ENCODE peak calls at places on chromosomes 11 and 22, in six cellular contexts. One of them, this sample, is unnamed.

GRCh38 chr22:32334640-32335365 is 22.9 kb upstream of the RFPL3 start:
- DNase-seq in right cardiac atrium: no peak
- DNase-seq in SK-N-SH: no peak
- DNase-seq in IMR-90: no peak
- DNase-seq in CD8-positive, alpha-beta memory T cell: no peak
- DNase-seq in HCT116: no peak
- DNase-seq in this sample: peak

GRCh38 chr11:64358907-64359711 is at the start of gene RPS6KA4:
- DNase-seq in right cardiac atrium: peak
- DNase-seq in SK-N-SH: peak
- DNase-seq in IMR-90: peak
- DNase-seq in CD8-positive, alpha-beta memory T cell: peak
- DNase-seq in HCT116: no peak
- DNase-seq in this sample: peak

GRCh38 chr22:46909237-46910030 is 147.0 kb downstream of the TBC1D22A start:
- DNase-seq in right cardiac atrium: no peak
- DNase-seq in SK-N-SH: no peak
- DNase-seq in IMR-90: no peak
- DNase-seq in CD8-positive, alpha-beta memory T cell: no peak
- DNase-seq in HCT116: no peak
- DNase-seq in this sample: no peak

GRCh38 chr11:94602430-94603372 is 35.5 kb downstream of the PIWIL4 start:
- DNase-seq in right cardiac atrium: peak
- DNase-seq in SK-N-SH: no peak
- DNase-seq in IMR-90: peak
- DNase-seq in CD8-positive, alpha-beta memory T cell: no peak
- DNase-seq in HCT116: no peak
- DNase-seq in this sample: no peak

GRCh38 chr22:24418786-24419479 is 8.5 kb upstream of the ADORA2A start:
- DNase-seq in right cardiac atrium: peak
- DNase-seq in SK-N-SH: peak
- DNase-seq in IMR-90: no peak
- DNase-seq in CD8-positive, alpha-beta memory T cell: no peak
- DNase-seq in HCT116: no peak
- DNase-seq in this sample: peak

GRCh38 chr22:45771711-45772110 is 100.1 kb downstream of the ATXN10 start:
- DNase-seq in right cardiac atrium: no peak
- DNase-seq in SK-N-SH: no peak
- DNase-seq in IMR-90: no peak
- DNase-seq in CD8-positive, alpha-beta memory T cell: no peak
- DNase-seq in HCT116: no peak
- DNase-seq in this sample: no peak

GRCh38 chr11:69708731-69709401 is 5.0 kb upstream of the FGF19 start:
- DNase-seq in right cardiac atrium: no peak
- DNase-seq in SK-N-SH: no peak
- DNase-seq in IMR-90: no peak
- DNase-seq in CD8-positive, alpha-beta memory T cell: no peak
- DNase-seq in HCT116: no peak
- DNase-seq in this sample: peak

GRCh38 chr11:69378303-69379141 is 84.6 kb downstream of the MYEOV start:
- DNase-seq in right cardiac atrium: peak
- DNase-seq in SK-N-SH: no peak
- DNase-seq in IMR-90: no peak
- DNase-seq in CD8-positive, alpha-beta memory T cell: no peak
- DNase-seq in HCT116: no peak
- DNase-seq in this sample: no peak

GRCh38 chr11:487571-488021 is 19.4 kb downstream of the RNH1 start:
- DNase-seq in right cardiac atrium: no peak
- DNase-seq in SK-N-SH: no peak
- DNase-seq in IMR-90: no peak
- DNase-seq in CD8-positive, alpha-beta memory T cell: no peak
- DNase-seq in HCT116: no peak
- DNase-seq in this sample: no peak

GRCh38 chr22:49150801-49151221 is 676.9 kb downstream of the BRD1 start:
- DNase-seq in right cardiac atrium: no peak
- DNase-seq in SK-N-SH: peak
- DNase-seq in IMR-90: no peak
- DNase-seq in CD8-positive, alpha-beta memory T cell: no peak
- DNase-seq in HCT116: no peak
- DNase-seq in this sample: no peak

GRCh38 chr11:6864436-6864835 is 1.6 kb downstream of the OR10A2 start:
- DNase-seq in right cardiac atrium: no peak
- DNase-seq in SK-N-SH: no peak
- DNase-seq in IMR-90: peak
- DNase-seq in CD8-positive, alpha-beta memory T cell: no peak
- DNase-seq in HCT116: no peak
- DNase-seq in this sample: no peak

GRCh38 chr11:75420224-75421034 is 12.6 kb downstream of the KLHL35 start:
- DNase-seq in right cardiac atrium: no peak
- DNase-seq in SK-N-SH: no peak
- DNase-seq in IMR-90: no peak
- DNase-seq in CD8-positive, alpha-beta memory T cell: no peak
- DNase-seq in HCT116: no peak
- DNase-seq in this sample: peak

GRCh38 chr11:104432526-104432925 is 268.6 kb upstream of the PDGFD start:
- DNase-seq in right cardiac atrium: no peak
- DNase-seq in SK-N-SH: no peak
- DNase-seq in IMR-90: no peak
- DNase-seq in CD8-positive, alpha-beta memory T cell: no peak
- DNase-seq in HCT116: peak
- DNase-seq in this sample: no peak

GRCh38 chr11:76830639-76831312 is 29.9 kb upstream of the ACER3 start:
- DNase-seq in right cardiac atrium: no peak
- DNase-seq in SK-N-SH: peak
- DNase-seq in IMR-90: peak
- DNase-seq in CD8-positive, alpha-beta memory T cell: no peak
- DNase-seq in HCT116: no peak
- DNase-seq in this sample: no peak

GRCh38 chr11:33615751-33616150 is 84.9 kb downstream of the C11orf91 start:
- DNase-seq in right cardiac atrium: no peak
- DNase-seq in SK-N-SH: no peak
- DNase-seq in IMR-90: no peak
- DNase-seq in CD8-positive, alpha-beta memory T cell: no peak
- DNase-seq in HCT116: no peak
- DNase-seq in this sample: no peak

GRCh38 chr11:119416606-119417580 is 6.1 kb downstream of the THY1 start:
- DNase-seq in right cardiac atrium: no peak
- DNase-seq in SK-N-SH: no peak
- DNase-seq in IMR-90: peak
- DNase-seq in CD8-positive, alpha-beta memory T cell: no peak
- DNase-seq in HCT116: no peak
- DNase-seq in this sample: peak

GRCh38 chr11:19234428-19234827 is 6.3 kb downstream of the E2F8 start:
- DNase-seq in right cardiac atrium: no peak
- DNase-seq in SK-N-SH: no peak
- DNase-seq in IMR-90: no peak
- DNase-seq in CD8-positive, alpha-beta memory T cell: no peak
- DNase-seq in HCT116: no peak
- DNase-seq in this sample: no peak

GRCh38 chr11:116190206-116190605 is 582.6 kb downstream of the BUD13 start:
- DNase-seq in right cardiac atrium: no peak
- DNase-seq in SK-N-SH: no peak
- DNase-seq in IMR-90: no peak
- DNase-seq in CD8-positive, alpha-beta memory T cell: no peak
- DNase-seq in HCT116: no peak
- DNase-seq in this sample: no peak

GRCh38 chr11:10233581-10233980 is 60.4 kb downstream of the SBF2 start:
- DNase-seq in right cardiac atrium: no peak
- DNase-seq in SK-N-SH: peak
- DNase-seq in IMR-90: peak
- DNase-seq in CD8-positive, alpha-beta memory T cell: no peak
- DNase-seq in HCT116: peak
- DNase-seq in this sample: no peak

GRCh38 chr11:124839051-124839971 is 25.9 kb upstream of the ROBO3 start:
- DNase-seq in right cardiac atrium: peak
- DNase-seq in SK-N-SH: peak
- DNase-seq in IMR-90: no peak
- DNase-seq in CD8-positive, alpha-beta memory T cell: no peak
- DNase-seq in HCT116: no peak
- DNase-seq in this sample: peak

GRCh38 chr11:36258730-36259360 is 30.4 kb downstream of the COMMD9 start:
- DNase-seq in right cardiac atrium: peak
- DNase-seq in SK-N-SH: peak
- DNase-seq in IMR-90: peak
- DNase-seq in CD8-positive, alpha-beta memory T cell: no peak
- DNase-seq in HCT116: peak
- DNase-seq in this sample: peak

GRCh38 chr11:58788355-58789023 is 56.0 kb downstream of the GLYATL2 start:
- DNase-seq in right cardiac atrium: no peak
- DNase-seq in SK-N-SH: peak
- DNase-seq in IMR-90: peak
- DNase-seq in CD8-positive, alpha-beta memory T cell: peak
- DNase-seq in HCT116: peak
- DNase-seq in this sample: peak

GRCh38 chr11:125950696-125951645 is 5.1 kb downstream of the VSIG10L2 start:
- DNase-seq in right cardiac atrium: peak
- DNase-seq in SK-N-SH: peak
- DNase-seq in IMR-90: peak
- DNase-seq in CD8-positive, alpha-beta memory T cell: no peak
- DNase-seq in HCT116: no peak
- DNase-seq in this sample: no peak
- H3K27ac ChIP-seq in right cardiac atrium: no peak
- H3K27ac ChIP-seq in SK-N-SH: peak
- H3K27ac ChIP-seq in IMR-90: no peak
- H3K27ac ChIP-seq in CD8-positive, alpha-beta memory T cell: no peak
- H3K27ac ChIP-seq in HCT116: no peak
- H3K27ac ChIP-seq in this sample: no peak

GRCh38 chr22:43109921-43110443 is 568 bp upstream of the BIK start:
- DNase-seq in right cardiac atrium: no peak
- DNase-seq in SK-N-SH: no peak
- DNase-seq in IMR-90: no peak
- DNase-seq in CD8-positive, alpha-beta memory T cell: peak
- DNase-seq in HCT116: no peak
- DNase-seq in this sample: peak

GRCh38 chr22:43113516-43114251 is 3.1 kb downstream of the BIK start:
- DNase-seq in right cardiac atrium: no peak
- DNase-seq in SK-N-SH: no peak
- DNase-seq in IMR-90: no peak
- DNase-seq in CD8-positive, alpha-beta memory T cell: no peak
- DNase-seq in HCT116: no peak
- DNase-seq in this sample: no peak

GRCh38 chr22:43109511-43109910 is 1.0 kb upstream of the BIK start:
- DNase-seq in right cardiac atrium: no peak
- DNase-seq in SK-N-SH: no peak
- DNase-seq in IMR-90: no peak
- DNase-seq in CD8-positive, alpha-beta memory T cell: no peak
- DNase-seq in HCT116: no peak
- DNase-seq in this sample: no peak

GRCh38 chr22:43110444-43110926 is at the start of gene BIK:
- DNase-seq in right cardiac atrium: peak
- DNase-seq in SK-N-SH: peak
- DNase-seq in IMR-90: no peak
- DNase-seq in CD8-positive, alpha-beta memory T cell: peak
- DNase-seq in HCT116: no peak
- DNase-seq in this sample: peak

GRCh38 chr22:43110927-43111623 is 525 bp downstream of the BIK start:
- DNase-seq in right cardiac atrium: peak
- DNase-seq in SK-N-SH: peak
- DNase-seq in IMR-90: no peak
- DNase-seq in CD8-positive, alpha-beta memory T cell: peak
- DNase-seq in HCT116: no peak
- DNase-seq in this sample: peak
- H3K27ac ChIP-seq in right cardiac atrium: no peak
- H3K27ac ChIP-seq in SK-N-SH: no peak
- H3K27ac ChIP-seq in IMR-90: no peak
- H3K27ac ChIP-seq in CD8-positive, alpha-beta memory T cell: no peak
- H3K27ac ChIP-seq in HCT116: peak
- H3K27ac ChIP-seq in this sample: no peak

DNA sequence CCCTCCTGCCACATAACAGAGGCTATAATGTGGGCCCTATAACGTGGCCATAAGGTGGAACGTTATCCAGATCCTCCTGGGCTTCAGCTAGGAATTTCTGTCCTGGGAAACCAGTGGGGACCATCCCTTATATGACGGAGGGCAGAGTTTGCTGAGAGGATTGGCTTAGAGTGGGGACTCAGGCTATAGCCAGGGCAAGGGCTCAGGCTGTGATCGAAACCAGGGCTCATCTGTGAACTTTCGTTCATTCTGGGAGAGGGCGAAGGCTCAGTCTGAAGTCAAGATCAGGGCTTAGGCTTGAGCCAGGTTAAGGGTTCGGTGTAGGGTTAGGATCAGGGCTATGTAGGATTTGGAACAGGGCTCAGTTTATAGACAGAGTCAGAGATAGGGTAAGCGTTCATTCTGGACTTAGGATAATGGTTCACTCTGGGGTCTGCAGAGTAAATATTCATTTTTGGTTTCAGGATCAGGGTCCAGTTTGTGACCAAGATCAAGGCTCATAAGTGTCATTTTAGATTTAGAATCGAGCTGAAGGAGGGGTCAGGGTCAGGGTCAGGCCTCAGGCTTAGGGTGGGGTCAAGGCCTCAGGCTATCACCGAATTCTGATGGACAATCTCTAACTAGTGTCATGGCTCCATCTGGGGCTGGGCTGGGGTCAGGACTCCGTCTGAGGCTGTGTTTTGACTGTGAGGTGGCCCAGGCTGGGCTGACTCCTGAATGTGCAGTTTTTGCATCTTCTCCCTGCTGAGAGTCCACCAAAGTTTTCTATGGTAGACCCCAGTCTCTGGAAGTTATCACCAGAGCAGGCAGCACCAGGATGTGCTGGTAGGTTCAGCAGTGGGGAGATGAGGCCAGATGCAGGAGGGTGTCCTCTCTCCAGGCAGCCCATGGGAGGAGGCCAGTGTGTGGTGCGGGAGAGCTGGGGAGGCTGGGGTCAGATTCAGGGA is 33.9 kb upstream of the SOX10 start:
- DNase-seq in right cardiac atrium: no peak
- DNase-seq in SK-N-SH: no peak
- DNase-seq in IMR-90: no peak
- DNase-seq in CD8-positive, alpha-beta memory T cell: no peak
- DNase-seq in HCT116: no peak
- DNase-seq in this sample: no peak
- H3K27ac ChIP-seq in right cardiac atrium: peak
- H3K27ac ChIP-seq in SK-N-SH: no peak
- H3K27ac ChIP-seq in IMR-90: no peak
- H3K27ac ChIP-seq in CD8-positive, alpha-beta memory T cell: no peak
- H3K27ac ChIP-seq in HCT116: no peak
- H3K27ac ChIP-seq in this sample: no peak

DNA sequence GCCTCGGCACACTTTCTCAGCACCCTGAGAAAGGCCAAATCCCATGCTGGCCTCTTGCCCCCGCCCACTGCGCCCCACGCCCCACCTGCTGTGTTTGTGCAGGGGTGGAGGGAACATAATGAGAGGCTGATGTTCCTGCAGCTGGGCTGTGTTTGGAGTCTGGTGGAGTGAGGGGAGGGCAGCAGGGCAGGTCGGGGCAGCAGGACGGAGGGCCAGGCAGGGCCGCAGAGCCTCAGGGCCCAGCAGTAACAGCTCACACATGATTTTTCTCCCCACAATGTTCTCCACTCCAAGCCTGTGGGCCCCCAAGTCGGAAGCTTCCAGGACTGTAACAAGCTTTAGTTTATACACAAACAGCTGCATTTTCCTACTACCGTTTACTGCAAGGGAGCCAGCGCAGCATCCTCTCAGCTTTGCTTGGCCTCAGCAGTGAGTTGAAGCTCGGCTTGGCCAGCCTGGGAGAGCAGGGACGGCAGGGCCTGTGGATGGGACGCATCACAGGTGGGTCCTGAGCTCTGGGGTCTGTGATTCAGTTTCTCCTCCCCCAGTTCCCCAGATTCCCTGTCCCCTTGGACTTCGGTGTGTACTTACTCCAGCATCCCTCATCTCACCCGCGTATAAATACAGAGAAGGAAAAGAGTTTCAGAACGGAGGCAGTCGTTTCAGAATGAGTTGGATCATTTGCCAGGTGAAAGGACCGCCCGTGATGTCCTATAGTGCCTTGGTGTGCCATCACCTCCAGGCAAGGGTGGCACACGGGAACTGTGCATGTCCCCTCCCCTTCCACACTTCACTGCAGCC is 50.9 kb downstream of the RPUSD4 start:
- DNase-seq in right cardiac atrium: no peak
- DNase-seq in SK-N-SH: peak
- DNase-seq in IMR-90: no peak
- DNase-seq in CD8-positive, alpha-beta memory T cell: no peak
- DNase-seq in HCT116: no peak
- DNase-seq in this sample: peak
- H3K27ac ChIP-seq in right cardiac atrium: no peak
- H3K27ac ChIP-seq in SK-N-SH: peak
- H3K27ac ChIP-seq in IMR-90: no peak
- H3K27ac ChIP-seq in CD8-positive, alpha-beta memory T cell: no peak
- H3K27ac ChIP-seq in HCT116: no peak
- H3K27ac ChIP-seq in this sample: no peak